ENCODE peak calls at places on chromosome 6, in six cellular contexts. M is pancreas, J is GM23248, L is left lung, U is fibroblast of lung, W is mesendoderm. K is an unnamed sample.

GRCh38 chr6:11460001-11460668 is 77.4 kb upstream of the TMEM170B start:
- DNase-seq in J (peak; percentile 25), W (peak; percentile 26), L (no peak), U (peak; percentile 23), M (no peak), K (no peak)

GRCh38 chr6:66264376-66264775 is 557.4 kb upstream of the EYS start:
- DNase-seq in W (no peak), M (no peak), U (no peak), L (no peak), J (no peak), K (no peak)

GRCh38 chr6:76774750-76775396 is 688.4 kb downstream of the HTR1B start:
- DNase-seq in M (peak; percentile 81), W (peak; percentile 21), J (no peak), L (no peak), U (peak; percentile 0), K (no peak)

GRCh38 chr6:121959501-121959900 is 440.0 kb upstream of the HSF2 start:
- DNase-seq in W (peak; percentile 23), M (no peak), J (no peak), U (no peak), L (no peak), K (no peak)

GRCh38 chr6:48986105-48986504 is 476.9 kb downstream of the MMUT start:
- DNase-seq in M (no peak), J (no peak), L (no peak), W (no peak), U (no peak), K (no peak)

GRCh38 chr6:52603000-52603795 is 26.3 kb upstream of the TRAM2 start:
- DNase-seq in W (no peak), L (no peak), J (peak; percentile 84), M (no peak), U (peak; percentile 79), K (no peak)

GRCh38 chr6:1136856-1137255 is 175.0 kb upstream of the FOXQ1 start:
- DNase-seq in U (no peak), J (no peak), L (no peak), M (no peak), W (no peak), K (no peak)

GRCh38 chr6:130931683-130932082 is 104.5 kb downstream of the SMLR1 start:
- DNase-seq in L (no peak), J (no peak), U (no peak), M (no peak), W (no peak), K (no peak)

GRCh38 chr6:129486333-129486732 is 223.6 kb downstream of the ARHGAP18 start:
- DNase-seq in L (no peak), U (no peak), J (no peak), M (no peak), W (no peak), K (no peak)

GRCh38 chr6:108207013-108207412 is 41.2 kb downstream of the NR2E1 start:
- DNase-seq in U (no peak), W (no peak), L (no peak), J (no peak), M (no peak), K (no peak)

GRCh38 chr6:113356139-113356538 is 501.0 kb upstream of the MARCKS start:
- DNase-seq in W (no peak), U (peak; percentile 41), L (no peak), J (no peak), M (no peak), K (no peak)

GRCh38 chr6:41696788-41697187 is 38.6 kb downstream of the TFEB start:
- DNase-seq in M (no peak), J (no peak), W (no peak), L (peak; percentile 36), U (no peak), K (no peak)

GRCh38 chr6:107118976-107119375 is 3.7 kb upstream of the BEND3 start:
- DNase-seq in W (peak; percentile 35), J (no peak), L (no peak), M (no peak), U (no peak), K (no peak)

GRCh38 chr6:81938991-81939773 is 186.7 kb upstream of the TENT5A start:
- DNase-seq in M (no peak), L (no peak), W (peak; percentile 75), U (peak; percentile 94), J (peak; percentile 75), K (no peak)

GRCh38 chr6:72894091-72894490 is 272.2 kb downstream of the KCNQ5 start:
- DNase-seq in U (peak; percentile 5), M (no peak), W (no peak), J (no peak), L (no peak), K (no peak)

GRCh38 chr6:156876302-156876701 is 99.1 kb downstream of the ARID1B start:
- DNase-seq in U (no peak), M (no peak), L (no peak), W (peak; percentile 56), J (no peak), K (no peak)

GRCh38 chr6:35359744-35360348 is 17.5 kb downstream of the PPARD start:
- DNase-seq in M (peak; percentile 36), L (no peak), J (peak; percentile 87), W (no peak), U (peak; percentile 98), K (no peak)

GRCh38 chr6:155171109-155171746 is 92.6 kb upstream of the CLDN20 start:
- DNase-seq in U (peak; percentile 95), L (no peak), J (peak; percentile 99), M (no peak), W (no peak), K (peak; percentile 51)

GRCh38 chr6:119922814-119923213 is 573.3 kb upstream of the MAN1A1 start:
- DNase-seq in W (no peak), L (no peak), J (no peak), U (no peak), M (no peak), K (no peak)

GRCh38 chr6:139378226-139378625 is 3.8 kb upstream of the CITED2 start:
- DNase-seq in J (no peak), M (no peak), U (no peak), W (no peak), L (no peak), K (no peak)

GRCh38 chr6:54525731-54526130 is 217.5 kb downstream of the TINAG start:
- DNase-seq in M (no peak), U (peak; percentile 86), L (no peak), J (peak; percentile 3), W (no peak), K (no peak)

GRCh38 chr6:1325471-1326309 is 13.8 kb downstream of the FOXQ1 start:
- DNase-seq in W (peak; percentile 60), U (peak; percentile 96), M (no peak), J (peak; percentile 97), L (peak; percentile 42), K (no peak)

GRCh38 chr6:157822221-157823000 is 635 bp upstream of the SNX9 start:
- DNase-seq in W (no peak), U (no peak), L (no peak), J (peak; percentile 31), M (peak; percentile 40), K (peak; percentile 3)

GRCh38 chr6:109471105-109471810 is 11.8 kb downstream of the ZBTB24 start:
- DNase-seq in M (no peak), U (no peak), L (no peak), J (no peak), W (no peak), K (no peak)

GRCh38 chr6:150713876-150714275 is 114.2 kb downstream of the PLEKHG1 start:
- DNase-seq in M (no peak), J (no peak), L (no peak), U (peak; percentile 33), W (no peak), K (no peak)

GRCh38 chr6:137547601-137548000 is 53.4 kb upstream of the OLIG3 start:
- DNase-seq in U (no peak), L (no peak), M (no peak), J (no peak), W (no peak), K (no peak)

GRCh38 chr6:137543114-137543513 is 48.9 kb upstream of the OLIG3 start:
- DNase-seq in M (no peak), J (no peak), L (no peak), U (no peak), W (no peak), K (no peak)

GRCh38 chr6:137547186-137547585 is 53.0 kb upstream of the OLIG3 start:
- DNase-seq in J (no peak), L (no peak), M (no peak), U (no peak), W (no peak), K (no peak)

GRCh38 chr6:137542713-137543112 is 48.5 kb upstream of the OLIG3 start:
- DNase-seq in M (no peak), L (no peak), J (no peak), W (no peak), U (no peak), K (no peak)

DNA sequence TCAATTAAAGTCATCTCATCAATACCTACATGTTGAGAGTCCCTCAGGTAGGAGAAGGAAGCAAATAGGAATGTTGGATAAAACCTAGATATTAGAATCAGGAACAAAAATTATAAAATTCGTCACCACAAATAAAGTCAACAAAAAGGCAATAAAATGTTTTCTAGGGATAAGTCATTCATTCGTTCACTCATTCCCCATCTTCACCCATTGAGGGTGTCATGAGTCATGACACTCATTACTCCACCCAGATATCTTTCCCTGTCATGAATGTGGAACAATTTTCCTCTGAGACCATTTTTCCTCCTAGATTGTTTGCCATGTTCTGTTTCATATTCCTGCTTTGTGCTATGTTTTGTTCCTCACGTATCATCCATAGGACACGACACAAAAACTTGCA is 50.9 kb upstream of the OLIG3 start:
- DNase-seq in J (no peak), U (no peak), W (no peak), M (no peak), L (no peak), K (no peak)
- H3K4me1 ChIP-seq in J (no peaks in the 10 kb centered on the region), U (no peaks in the 10 kb centered on the region), W (no peaks in the 10 kb centered on the region), M (no peaks in the 10 kb centered on the region), L (no peaks in the 10 kb centered on the region), K (no peaks in the 10 kb centered on the region)

DNA sequence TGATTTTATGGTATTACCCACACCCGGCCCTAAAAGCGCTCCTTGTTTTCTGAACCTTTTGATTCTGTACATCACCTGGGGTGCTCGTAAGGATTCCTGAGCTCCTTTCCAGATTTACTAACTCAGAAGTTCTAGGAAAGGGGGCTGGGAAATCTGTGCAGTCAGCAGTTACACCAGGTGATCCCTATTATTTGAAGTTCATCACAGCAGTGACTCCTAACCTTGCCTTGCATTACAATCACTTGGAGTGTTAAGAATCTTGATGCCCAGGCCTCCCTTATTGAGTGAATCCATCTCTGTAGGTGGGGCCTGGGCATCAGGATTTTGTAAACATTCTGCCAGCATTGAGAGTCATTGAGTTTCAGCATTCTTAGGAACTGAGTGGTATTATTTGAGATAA is 44.7 kb downstream of the BMP6 start:
- DNase-seq in M (no peak), J (no peak), U (no peak), W (no peak), L (no peak), K (no peak)
- H3K4me3 ChIP-seq in M (no peak overlapping the region), J (no peak overlapping the region), U (no peak overlapping the region), W (no peak overlapping the region), L (no peak overlapping the region), K (no peak overlapping the region)

GRCh38 chr6:148520109-148520841 is 177.6 kb downstream of the SASH1 start:
- DNase-seq in W (no peak), M (no peak), U (no peak), L (no peak), J (peak; percentile 51), K (no peak)
- H3K27ac ChIP-seq in W (no peak overlapping the region), M (no peak overlapping the region), U (peak overlapping the region; percentile 59), L (no peak overlapping the region), J (peak overlapping the region; percentile 100), K (no peak overlapping the region)

DNA sequence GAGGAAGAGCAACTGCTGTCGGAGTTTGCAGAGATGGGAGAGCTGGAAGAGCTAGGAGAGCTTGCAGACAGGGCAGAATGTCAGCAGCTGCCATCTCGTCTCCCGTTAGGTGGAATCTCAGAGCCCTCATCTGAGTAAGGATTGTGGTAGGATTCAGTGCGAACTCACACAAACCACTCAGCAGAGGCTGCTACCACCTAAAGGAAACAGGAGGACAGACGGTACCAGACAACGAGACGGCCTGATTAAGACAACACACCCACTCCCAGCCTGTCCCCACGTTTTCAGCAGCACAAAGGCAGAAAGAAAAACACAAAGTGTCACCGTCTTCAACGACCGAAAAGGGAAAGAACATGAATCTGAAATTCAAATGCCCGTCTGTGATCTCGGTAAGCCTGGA is 4.1 kb downstream of the LEMD2 start:
- DNase-seq in M (no peak), U (no peak), W (no peak), J (no peak), L (peak; percentile 2), K (no peak)
- H3K4me1 ChIP-seq in M (peaks cover 21% of the 10 kb centered on the region), U (peaks cover 12% of the 10 kb centered on the region), W (peaks cover 36% of the 10 kb centered on the region), J (peaks cover 48% of the 10 kb centered on the region), L (peaks cover 48% of the 10 kb centered on the region), K (peaks cover 20% of the 10 kb centered on the region)

K was measured in effector memory CD4-positive, alpha-beta T cell.